ENCODE peak calls at places on chromosomes 16 and 17, in six cellular contexts. S, D, Z, Y, Q and X are unnamed samples. For H3K4me1, the result is how much of the 10 kb centered on the place peaks cover.

GRCh38 chr17:74924250-74924948 is at the start of gene OTOP2:
- DNase-seq in S (no peak), D (no peak), Z (no peak), Y (no peak), Q (no peak), X (peak)

GRCh38 chr16:3601614-3602319 is 9.6 kb downstream of the SLX4 start:
- DNase-seq in S (no peak), D (no peak), Z (no peak), Y (no peak), Q (no peak), X (no peak)

GRCh38 chr17:75612906-75613626 is 20.2 kb upstream of the SMIM5 start:
- DNase-seq in S (no peak), D (no peak), Z (no peak), Y (no peak), Q (no peak), X (no peak)

GRCh38 chr17:75273968-75274708 is 3.1 kb upstream of the MIF4GD start:
- DNase-seq in S (no peak), D (no peak), Z (peak), Y (no peak), Q (no peak), X (no peak)

GRCh38 chr16:57134982-57135381 is 42.6 kb downstream of the CPNE2 start:
- DNase-seq in S (peak), D (no peak), Z (no peak), Y (no peak), Q (no peak), X (no peak)

GRCh38 chr17:78247304-78247703 is 15.9 kb downstream of the TMEM235 start:
- DNase-seq in S (no peak), D (no peak), Z (no peak), Y (no peak), Q (no peak), X (no peak)

GRCh38 chr17:73667184-73667959 is 23.1 kb upstream of the SDK2 start:
- DNase-seq in S (peak), D (no peak), Z (no peak), Y (no peak), Q (no peak), X (no peak)

GRCh38 chr17:19390951-19391350 is 4.0 kb upstream of the MFAP4 start:
- DNase-seq in S (no peak), D (no peak), Z (no peak), Y (no peak), Q (no peak), X (no peak)

GRCh38 chr16:2742323-2743006 is 10.0 kb upstream of the SRRM2 start:
- DNase-seq in S (no peak), D (no peak), Z (no peak), Y (no peak), Q (no peak), X (no peak)

GRCh38 chr17:3990391-3991127 is 26.3 kb upstream of the ATP2A3 start:
- DNase-seq in S (no peak), D (no peak), Z (peak), Y (no peak), Q (no peak), X (no peak)

GRCh38 chr17:21376835-21377690 is 906 bp downstream of the KCNJ12 start:
- DNase-seq in S (no peak), D (peak), Z (peak), Y (no peak), Q (no peak), X (no peak)

GRCh38 chr16:10744370-10745030 is 858 bp downstream of the NUBP1 start:
- DNase-seq in S (no peak), D (no peak), Z (peak), Y (no peak), Q (peak), X (no peak)

GRCh38 chr17:34644941-34645550 is 65.7 kb downstream of the TMEM132E start:
- DNase-seq in S (no peak), D (no peak), Z (no peak), Y (no peak), Q (no peak), X (no peak)

GRCh38 chr17:82272495-82273326 is 789 bp downstream of the CSNK1D start:
- DNase-seq in S (peak), D (peak), Z (no peak), Y (peak), Q (peak), X (peak)

GRCh38 chr17:82974136-82974952 is 105.1 kb upstream of the METRNL start:
- DNase-seq in S (no peak), D (no peak), Z (no peak), Y (peak), Q (no peak), X (no peak)

GRCh38 chr16:88454315-88455057 is 1.4 kb downstream of the ZFPM1 start:
- DNase-seq in S (peak), D (peak), Z (no peak), Y (peak), Q (no peak), X (no peak)

GRCh38 chr16:83015871-83016270 is 389.1 kb downstream of the CDH13 start:
- DNase-seq in S (no peak), D (no peak), Z (no peak), Y (no peak), Q (no peak), X (no peak)

GRCh38 chr16:79093554-79093967 is 507.0 kb downstream of the MAF start:
- DNase-seq in S (no peak), D (no peak), Z (no peak), Y (no peak), Q (no peak), X (no peak)

GRCh38 chr17:75128694-75129505 is 2.6 kb downstream of the NT5C start:
- DNase-seq in S (no peak), D (no peak), Z (no peak), Y (no peak), Q (no peak), X (no peak)

GRCh38 chr17:19409066-19409465 is 2.0 kb upstream of the RNF112 start:
- DNase-seq in S (no peak), D (no peak), Z (no peak), Y (no peak), Q (no peak), X (no peak)

GRCh38 chr17:21191698-21192097 is 22.3 kb downstream of the TMEM11 start:
- DNase-seq in S (no peak), D (no peak), Z (no peak), Y (no peak), Q (no peak), X (no peak)

GRCh38 chr16:85689285-85689949 is 663 bp upstream of the GINS2 start:
- DNase-seq in S (no peak), D (no peak), Z (no peak), Y (no peak), Q (no peak), X (no peak)

GRCh38 chr16:85688586-85689284 is at the start of gene GINS2:
- DNase-seq in S (peak), D (peak), Z (peak), Y (peak), Q (peak), X (peak)

GRCh38 chr16:85687651-85688471 is 893 bp downstream of the GINS2 start:
- DNase-seq in S (peak), D (no peak), Z (no peak), Y (no peak), Q (no peak), X (no peak)

GRCh38 chr16:85685251-85685650 is 3.5 kb downstream of the GINS2 start:
- DNase-seq in S (peak), D (no peak), Z (no peak), Y (no peak), Q (no peak), X (no peak)

GRCh38 chr16:85686912-85687591 is 1.7 kb downstream of the GINS2 start:
- DNase-seq in S (peak), D (no peak), Z (no peak), Y (no peak), Q (no peak), X (no peak)
- H3K4me1 ChIP-seq in S (half or more), D (under half), Z (under half), Y (under half), Q (under half), X (under half)

GRCh38 chr17:44353656-44354331 is 8.7 kb downstream of the GRN start:
- DNase-seq in S (no peak), D (peak), Z (no peak), Y (no peak), Q (no peak), X (peak)
- H3K4me3 ChIP-seq in S (no peak), D (peak), Z (peak), Y (no peak), Q (peak), X (peak)

DNA sequence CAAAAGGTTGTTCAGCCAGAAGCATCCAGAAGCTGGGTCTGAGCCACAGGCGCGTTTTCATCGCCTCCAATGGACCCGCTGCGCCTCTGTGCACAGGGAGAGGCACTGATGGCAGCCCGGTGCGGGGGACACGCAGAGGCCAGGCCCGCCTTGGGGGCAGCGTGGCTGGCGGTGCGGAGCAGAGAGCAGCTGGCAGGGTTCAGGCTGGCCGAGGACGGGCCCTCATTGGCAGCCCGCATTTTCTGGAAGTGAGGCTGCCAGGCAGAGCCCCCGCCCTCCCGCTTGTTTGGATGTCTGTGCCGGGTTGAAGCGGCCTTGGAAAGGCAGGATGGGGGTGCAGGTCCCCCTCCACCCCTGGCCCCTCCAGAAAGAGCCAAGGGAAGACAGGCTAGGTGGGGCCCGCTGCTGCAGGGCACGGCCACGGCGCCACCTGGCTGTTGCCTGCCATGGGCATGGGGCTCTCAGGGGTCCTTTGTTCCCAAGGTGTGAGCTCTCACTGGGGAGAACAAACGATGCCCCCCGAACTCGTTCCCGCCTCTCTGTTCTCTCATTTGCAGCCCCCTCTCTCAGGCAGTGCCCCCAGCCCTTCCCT is 18.8 kb downstream of the GSE1 start:
- DNase-seq in S (no peak), D (no peak), Z (no peak), Y (no peak), Q (no peak), X (no peak)
- H3K4me1 ChIP-seq in S (under half), D (under half), Z (under half), Y (half or more), Q (under half), X (half or more)

GRCh38 chr17:27983853-27984252 is 58.6 kb upstream of the NLK start:
- DNase-seq in S (no peak), D (no peak), Z (no peak), Y (no peak), Q (no peak), X (no peak)

GRCh38 chr17:27984816-27985215 is 57.7 kb upstream of the NLK start:
- DNase-seq in S (no peak), D (no peak), Z (no peak), Y (no peak), Q (no peak), X (peak)

GRCh38 chr17:27985736-27986394 is 56.6 kb upstream of the NLK start:
- DNase-seq in S (no peak), D (no peak), Z (no peak), Y (no peak), Q (no peak), X (no peak)

GRCh38 chr17:27984404-27984803 is 58.1 kb upstream of the NLK start:
- DNase-seq in S (no peak), D (no peak), Z (no peak), Y (no peak), Q (no peak), X (no peak)

GRCh38 chr17:27985306-27985705 is 57.2 kb upstream of the NLK start:
- DNase-seq in S (no peak), D (no peak), Z (no peak), Y (no peak), Q (no peak), X (peak)
- H3K4me3 ChIP-seq in S (no peak), D (no peak), Z (no peak), Y (no peak), Q (no peak), X (peak)

GRCh38 chr17:233473-233941 is 52.1 kb upstream of the DOC2B start:
- DNase-seq in S (peak), D (no peak), Z (no peak), Y (no peak), Q (peak), X (peak)

GRCh38 chr17:236641-237405 is 55.4 kb upstream of the DOC2B start:
- DNase-seq in S (no peak), D (no peak), Z (peak), Y (no peak), Q (peak), X (peak)

GRCh38 chr17:235831-236640 is 54.6 kb upstream of the DOC2B start:
- DNase-seq in S (no peak), D (no peak), Z (no peak), Y (no peak), Q (peak), X (peak)

GRCh38 chr17:231966-232807 is 50.7 kb upstream of the DOC2B start:
- DNase-seq in S (peak), D (no peak), Z (no peak), Y (no peak), Q (peak), X (peak)

GRCh38 chr17:234163-235047 is 53.0 kb upstream of the DOC2B start:
- DNase-seq in S (no peak), D (no peak), Z (no peak), Y (no peak), Q (peak), X (peak)
- H3K4me1 ChIP-seq in S (half or more), D (under half), Z (under half), Y (under half), Q (under half), X (under half)

DNA sequence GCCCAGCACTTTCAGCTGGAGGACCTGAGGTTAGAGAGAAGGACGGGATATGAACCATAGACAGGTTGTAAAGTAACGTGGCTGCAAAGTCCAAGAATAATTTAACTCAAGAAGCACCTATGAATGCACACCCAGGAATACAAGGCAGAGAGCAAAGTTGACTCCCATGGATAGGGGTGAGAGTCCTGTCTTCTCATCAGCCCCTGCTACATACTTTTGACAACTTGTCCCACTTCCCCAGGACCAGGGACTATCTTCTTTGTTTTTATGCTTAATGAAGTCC is 99.8 kb downstream of the XYLT1 start:
- DNase-seq in S (no peak), D (no peak), Z (no peak), Y (no peak), Q (no peak), X (no peak)
- H3K4me3 ChIP-seq in S (peak), D (no peak), Z (no peak), Y (no peak), Q (no peak), X (no peak)

GRCh38 chr16:66512589-66513404 is 37.1 kb downstream of the TK2 start:
- DNase-seq in S (no peak), D (no peak), Z (peak), Y (no peak), Q (peak), X (no peak)
- H3K4me1 ChIP-seq in S (under half), D (under half), Z (half or more), Y (under half), Q (under half), X (half or more)

GRCh38 chr17:15998031-15998574 is 1.4 kb downstream of the ZSWIM7 start:
- DNase-seq in S (no peak), D (no peak), Z (no peak), Y (no peak), Q (no peak), X (no peak)
- H3K4me3 ChIP-seq in S (peak), D (no peak), Z (no peak), Y (no peak), Q (peak), X (peak)

GRCh38 chr17:28053725-28054124 is 11.2 kb downstream of the NLK start:
- DNase-seq in S (no peak), D (no peak), Z (no peak), Y (no peak), Q (no peak), X (no peak)
- H3K4me1 ChIP-seq in S (under half), D (under half), Z (under half), Y (under half), Q (under half), X (half or more)

DNA sequence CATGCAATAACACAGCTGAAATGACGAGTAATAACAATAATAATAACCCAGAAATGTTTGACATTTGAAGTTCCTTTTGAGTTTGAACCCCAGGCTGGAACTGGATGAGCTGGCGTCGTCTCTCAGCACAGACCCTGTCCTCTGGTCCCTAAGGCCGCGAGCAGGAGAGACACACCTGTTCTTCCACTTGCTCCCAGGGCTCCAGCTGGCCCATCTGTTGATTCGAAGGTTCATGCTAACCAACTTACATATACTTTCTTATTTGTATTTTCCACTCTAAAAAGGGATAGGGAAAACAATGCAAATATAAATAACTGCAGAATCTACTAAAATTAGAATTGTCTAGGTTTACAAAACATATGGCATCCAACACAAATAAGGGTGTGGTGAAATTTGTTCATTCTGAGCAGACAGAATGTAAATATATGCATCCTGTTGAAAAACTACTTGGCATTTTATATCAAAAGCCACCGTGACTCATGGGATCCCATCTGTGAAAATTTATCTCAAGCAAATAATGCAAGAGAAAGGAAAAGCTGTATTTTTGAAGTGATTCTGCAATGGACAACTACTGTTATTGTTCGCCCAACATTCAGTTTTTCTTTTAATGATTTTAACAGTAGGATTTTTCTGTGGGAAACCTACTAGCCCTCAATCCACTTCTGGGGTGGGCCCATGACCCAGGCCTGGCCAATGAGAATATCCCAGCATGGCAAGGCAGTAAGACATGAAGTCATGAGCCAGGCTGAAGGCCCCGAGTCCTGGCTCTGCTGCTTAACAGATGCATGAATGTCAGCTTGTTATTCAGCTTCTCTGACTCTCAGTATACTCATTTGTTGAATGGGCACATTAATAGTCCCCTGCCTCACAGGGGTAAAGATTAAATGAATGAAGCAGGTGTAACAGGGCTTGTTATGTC is 13.2 kb upstream of the RGS9 start:
- DNase-seq in S (no peak), D (no peak), Z (no peak), Y (no peak), Q (no peak), X (no peak)
- H3K4me3 ChIP-seq in S (peak), D (no peak), Z (peak), Y (peak), Q (peak), X (peak)